ENCODE peak calls at places on chromosome 4, in four cellular contexts. I, D, O and L are unnamed samples.

GRCh38 chr4:10185518-10186227 is 69.1 kb upstream of the WDR1 start:
- DNase-seq in I (peak), D (no peak), O (no peak), L (no peak)

GRCh38 chr4:73743825-73744602 is 3.6 kb downstream of the CXCL8 start:
- DNase-seq in I (no peak), D (no peak), O (no peak), L (no peak)

GRCh38 chr4:108113229-108113628 is 55.5 kb downstream of the LEF1 start:
- DNase-seq in I (no peak), D (no peak), O (no peak), L (no peak)

GRCh38 chr4:67204441-67204840 is 340.9 kb downstream of the CENPC start:
- DNase-seq in I (no peak), D (no peak), O (no peak), L (no peak)

GRCh38 chr4:31539279-31540074 is 819.3 kb downstream of the PCDH7 start:
- DNase-seq in I (no peak), D (no peak), O (no peak), L (no peak)

GRCh38 chr4:98516042-98516440 is 142.4 kb downstream of the TSPAN5 start:
- DNase-seq in I (peak), D (no peak), O (no peak), L (no peak)

GRCh38 chr4:101790521-101791188 is at the start of gene BANK1:
- DNase-seq in I (no peak), D (peak), O (peak), L (peak)

GRCh38 chr4:163380703-163381102 is 37.0 kb downstream of the NPY5R start:
- DNase-seq in I (no peak), D (no peak), O (no peak), L (no peak)

GRCh38 chr4:121951570-121952110 is at the start of gene TRPC3:
- DNase-seq in I (peak), D (peak), O (no peak), L (peak)

GRCh38 chr4:101853691-101854090 is 63.2 kb downstream of the BANK1 start:
- DNase-seq in I (no peak), D (no peak), O (no peak), L (no peak)

GRCh38 chr4:15470149-15470520 is 453 bp downstream of the CC2D2A start:
- DNase-seq in I (no peak), D (no peak), O (no peak), L (no peak)

GRCh38 chr4:183823394-183823793 is 81.7 kb upstream of the STOX2 start:
- DNase-seq in I (no peak), D (no peak), O (no peak), L (no peak)

GRCh38 chr4:5798447-5798846 is 87.4 kb downstream of the EVC start:
- DNase-seq in I (no peak), D (no peak), O (no peak), L (no peak)

GRCh38 chr4:72119946-72120345 is 88.1 kb downstream of the NPFFR2 start:
- DNase-seq in I (no peak), D (no peak), O (no peak), L (no peak)

GRCh38 chr4:113955411-113955810 is 24.0 kb downstream of the ARSJ start:
- DNase-seq in I (no peak), D (no peak), O (no peak), L (no peak)

GRCh38 chr4:113953888-113954287 is 25.6 kb downstream of the ARSJ start:
- DNase-seq in I (no peak), D (no peak), O (no peak), L (no peak)

GRCh38 chr4:113950207-113950606 is 29.2 kb downstream of the ARSJ start:
- DNase-seq in I (no peak), D (no peak), O (no peak), L (no peak)

GRCh38 chr4:113951263-113951662 is 28.2 kb downstream of the ARSJ start:
- DNase-seq in I (no peak), D (no peak), O (no peak), L (no peak)

DNA sequence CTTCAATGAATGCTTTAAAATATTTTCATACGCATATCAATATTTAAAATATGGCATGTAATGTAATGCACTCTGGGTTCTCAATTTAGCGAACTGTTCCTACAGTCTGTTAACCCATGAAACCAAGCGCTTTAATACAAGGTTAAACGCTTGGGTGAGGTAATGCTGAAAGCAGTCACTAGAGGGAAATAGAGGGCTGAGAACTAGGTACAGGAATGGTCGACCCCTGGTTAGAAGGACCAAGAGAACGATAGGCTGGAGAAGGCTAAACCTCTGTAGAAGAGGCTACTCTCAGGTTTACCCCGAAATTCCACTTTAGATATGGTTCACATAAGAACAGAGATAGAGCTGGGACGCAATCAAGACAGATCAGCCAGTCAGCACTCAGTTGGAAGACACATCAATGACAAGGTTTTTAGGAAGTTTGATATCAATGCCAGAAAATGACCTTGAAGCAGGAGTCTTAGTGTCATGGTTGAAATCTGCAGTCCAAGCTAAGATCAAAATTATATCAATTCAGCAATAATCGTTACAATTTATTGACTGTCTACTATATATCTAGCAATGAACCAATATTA is 26.9 kb downstream of the ARSJ start:
- DNase-seq in I (peak), D (peak), O (peak), L (peak)
- TF ChIP-seq NRF1 in I (no peak), D (no peak), O (no peak), L (no peak)

GRCh38 chr4:129362685-129363274 is 266.8 kb downstream of the C4orf33 start:
- DNase-seq in I (peak), D (peak), O (peak), L (no peak)
- TF ChIP-seq NRF1 in I (no peak), D (no peak), O (no peak), L (no peak)

DNA sequence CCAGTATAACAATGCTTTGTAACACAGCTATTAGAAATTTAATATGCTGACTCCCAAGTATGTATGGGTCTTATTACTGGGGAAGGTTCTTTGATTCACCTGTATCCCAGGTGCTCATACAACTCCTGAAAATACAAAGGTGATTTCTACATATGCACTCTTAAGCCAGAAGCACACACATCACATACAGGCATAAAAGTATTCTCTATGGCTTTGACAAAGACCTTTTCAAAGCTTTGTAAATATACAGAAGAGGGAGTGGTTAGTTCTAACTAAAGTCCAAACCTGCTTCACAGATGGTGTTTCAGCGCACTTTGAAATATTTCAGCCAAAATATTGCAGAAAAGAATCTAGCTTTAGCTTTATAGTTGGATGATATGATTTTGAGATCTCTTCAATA is 191.4 kb downstream of the SNCA start:
- DNase-seq in I (no peak), D (no peak), O (no peak), L (no peak)
- TF ChIP-seq NRF1 in I (no peak), D (no peak), O (no peak), L (no peak)

GRCh38 chr4:77671051-77671450 is 65.4 kb downstream of the CXCL13 start:
- DNase-seq in I (no peak), D (no peak), O (no peak), L (no peak)

GRCh38 chr4:77665381-77666069 is 59.9 kb downstream of the CXCL13 start:
- DNase-seq in I (no peak), D (no peak), O (no peak), L (no peak)

GRCh38 chr4:77669911-77670590 is 64.4 kb downstream of the CXCL13 start:
- DNase-seq in I (no peak), D (no peak), O (no peak), L (no peak)
- TF ChIP-seq NRF1 in I (no peak), D (no peak), O (no peak), L (no peak)